ENCODE peak calls at places on chromosome 12, in five cellular contexts. B is nucleus accumbens; Z is GM12865; C is NCI-H1105; V is stimulated activated naive CD8-positive, alpha-beta T cell treated with anti-CD3 and anti-CD28 coated beads, Interleukin-15, Interleukin-2, amounts not matched to agents 100 U/mL and 50 U/mL, for 24 hours. J is an unnamed sample.

GRCh38 chr12:72570601-72571000 is 298.4 kb downstream of the TRHDE start:
- DNase-seq in B (no peak), Z (peak; percentile 14), C (no peak), V (no peak), J (no peak)

GRCh38 chr12:24069532-24070395 is 120.3 kb upstream of the SOX5 start:
- DNase-seq in B (no peak), Z (no peak), C (no peak), V (no peak), J (no peak)

GRCh38 chr12:121956041-121956341 is 37.6 kb downstream of the CFAP251 start:
- DNase-seq in B (no peak), Z (no peak), C (no peak), V (no peak), J (no peak)

GRCh38 chr12:77122661-77123060 is 57.3 kb upstream of the E2F7 start:
- DNase-seq in B (no peak), Z (no peak), C (no peak), V (no peak), J (no peak)

GRCh38 chr12:120136093-120136770 is 19.7 kb upstream of the RAB35 start:
- DNase-seq in B (no peak), Z (no peak), C (no peak), V (no peak), J (no peak)

GRCh38 chr12:22978962-22979361 is 354.0 kb downstream of the ETNK1 start:
- DNase-seq in B (no peak), Z (no peak), C (no peak), V (no peak), J (no peak)

GRCh38 chr12:27186240-27186839 is 57.7 kb upstream of the STK38L start:
- DNase-seq in B (no peak), Z (no peak), C (no peak), V (no peak), J (no peak)

GRCh38 chr12:25497021-25497420 is 56.1 kb downstream of the LMNTD1 start:
- DNase-seq in B (peak; percentile 3), Z (no peak), C (no peak), V (no peak), J (no peak)